ENCODE peak calls at places on chromosomes 12 and 14, in six cellular contexts. One of them, this sample, is unnamed. For H3K9me3, the result is how much of the 10 kb centered on the place peaks cover.

GRCh38 chr14:69708586-69709169 is 58.3 kb upstream of the SRSF5 start:
- DNase-seq in ovary: no peak
- DNase-seq in lung: no peak
- DNase-seq in CD4-positive, alpha-beta T cell: peak
- DNase-seq in CD8-positive, alpha-beta memory T cell: no peak
- DNase-seq in adrenal gland: no peak
- DNase-seq in this sample: no peak

GRCh38 chr14:59831121-59831730 is 39.4 kb downstream of the RTN1 start:
- DNase-seq in CD4-positive, alpha-beta T cell: no peak
- DNase-seq in adrenal gland: no peak
- DNase-seq in ovary: no peak
- DNase-seq in CD8-positive, alpha-beta memory T cell: no peak
- DNase-seq in lung: no peak
- DNase-seq in this sample: no peak

GRCh38 chr12:51922762-51923505 is 15.6 kb downstream of the ACVRL1 start:
- DNase-seq in adrenal gland: peak
- DNase-seq in CD8-positive, alpha-beta memory T cell: no peak
- DNase-seq in lung: peak
- DNase-seq in ovary: no peak
- DNase-seq in CD4-positive, alpha-beta T cell: no peak
- DNase-seq in this sample: no peak

GRCh38 chr14:61178226-61179060 is 102.7 kb downstream of the TMEM30B start:
- DNase-seq in ovary: no peak
- DNase-seq in CD4-positive, alpha-beta T cell: no peak
- DNase-seq in lung: no peak
- DNase-seq in CD8-positive, alpha-beta memory T cell: no peak
- DNase-seq in adrenal gland: peak
- DNase-seq in this sample: no peak

GRCh38 chr12:53659609-53660008 is 16.3 kb downstream of the ATP5MC2 start:
- DNase-seq in lung: no peak
- DNase-seq in CD8-positive, alpha-beta memory T cell: no peak
- DNase-seq in ovary: no peak
- DNase-seq in CD4-positive, alpha-beta T cell: no peak
- DNase-seq in adrenal gland: no peak
- DNase-seq in this sample: no peak

GRCh38 chr14:104283197-104284106 is 145.1 kb downstream of the KIF26A start:
- DNase-seq in CD4-positive, alpha-beta T cell: no peak
- DNase-seq in adrenal gland: peak
- DNase-seq in ovary: peak
- DNase-seq in CD8-positive, alpha-beta memory T cell: no peak
- DNase-seq in lung: no peak
- DNase-seq in this sample: peak

GRCh38 chr14:95494456-95494855 is 22.0 kb downstream of the SYNE3 start:
- DNase-seq in adrenal gland: no peak
- DNase-seq in lung: no peak
- DNase-seq in ovary: no peak
- DNase-seq in CD4-positive, alpha-beta T cell: no peak
- DNase-seq in CD8-positive, alpha-beta memory T cell: no peak
- DNase-seq in this sample: no peak

GRCh38 chr12:65962921-65963883 is 138.9 kb downstream of the HMGA2 start:
- DNase-seq in CD8-positive, alpha-beta memory T cell: no peak
- DNase-seq in lung: no peak
- DNase-seq in ovary: peak
- DNase-seq in adrenal gland: no peak
- DNase-seq in CD4-positive, alpha-beta T cell: no peak
- DNase-seq in this sample: no peak

GRCh38 chr12:105433804-105434203 is 103.3 kb downstream of the C12orf75 start:
- DNase-seq in CD8-positive, alpha-beta memory T cell: no peak
- DNase-seq in ovary: no peak
- DNase-seq in CD4-positive, alpha-beta T cell: no peak
- DNase-seq in lung: no peak
- DNase-seq in adrenal gland: no peak
- DNase-seq in this sample: no peak

GRCh38 chr14:34592623-34593022 is 37.3 kb downstream of the SNX6 start:
- DNase-seq in ovary: no peak
- DNase-seq in adrenal gland: no peak
- DNase-seq in CD8-positive, alpha-beta memory T cell: no peak
- DNase-seq in CD4-positive, alpha-beta T cell: no peak
- DNase-seq in lung: no peak
- DNase-seq in this sample: no peak

GRCh38 chr14:69999246-69999645 is 120.0 kb downstream of the SMOC1 start:
- DNase-seq in CD8-positive, alpha-beta memory T cell: no peak
- DNase-seq in CD4-positive, alpha-beta T cell: no peak
- DNase-seq in ovary: no peak
- DNase-seq in adrenal gland: no peak
- DNase-seq in lung: no peak
- DNase-seq in this sample: no peak

GRCh38 chr14:102323102-102323501 is 3.6 kb downstream of the ZNF839 start:
- DNase-seq in ovary: peak
- DNase-seq in CD8-positive, alpha-beta memory T cell: no peak
- DNase-seq in lung: peak
- DNase-seq in adrenal gland: peak
- DNase-seq in CD4-positive, alpha-beta T cell: no peak
- DNase-seq in this sample: no peak

GRCh38 chr14:69316449-69317391 is 56.8 kb downstream of the GALNT16 start:
- DNase-seq in adrenal gland: peak
- DNase-seq in CD4-positive, alpha-beta T cell: no peak
- DNase-seq in ovary: peak
- DNase-seq in lung: peak
- DNase-seq in CD8-positive, alpha-beta memory T cell: no peak
- DNase-seq in this sample: no peak

GRCh38 chr12:15700595-15700994 is 88.6 kb downstream of the EPS8 start:
- DNase-seq in adrenal gland: no peak
- DNase-seq in ovary: no peak
- DNase-seq in CD8-positive, alpha-beta memory T cell: no peak
- DNase-seq in CD4-positive, alpha-beta T cell: no peak
- DNase-seq in lung: no peak
- DNase-seq in this sample: no peak

GRCh38 chr14:65453807-65454480 is 41.4 kb downstream of the FUT8 start:
- DNase-seq in lung: no peak
- DNase-seq in CD4-positive, alpha-beta T cell: no peak
- DNase-seq in CD8-positive, alpha-beta memory T cell: no peak
- DNase-seq in adrenal gland: no peak
- DNase-seq in ovary: no peak
- DNase-seq in this sample: no peak

GRCh38 chr12:131454418-131455217 is 256.3 kb upstream of the SFSWAP start:
- DNase-seq in CD8-positive, alpha-beta memory T cell: no peak
- DNase-seq in ovary: no peak
- DNase-seq in lung: no peak
- DNase-seq in adrenal gland: peak
- DNase-seq in CD4-positive, alpha-beta T cell: peak
- DNase-seq in this sample: no peak

GRCh38 chr14:76715927-76716200 is 45.4 kb upstream of the VASH1 start:
- DNase-seq in CD8-positive, alpha-beta memory T cell: no peak
- DNase-seq in lung: peak
- DNase-seq in CD4-positive, alpha-beta T cell: no peak
- DNase-seq in adrenal gland: no peak
- DNase-seq in ovary: no peak
- DNase-seq in this sample: no peak

GRCh38 chr12:107336705-107337104 is 243.4 kb upstream of the CRY1 start:
- DNase-seq in lung: no peak
- DNase-seq in ovary: no peak
- DNase-seq in CD4-positive, alpha-beta T cell: no peak
- DNase-seq in adrenal gland: no peak
- DNase-seq in CD8-positive, alpha-beta memory T cell: no peak
- DNase-seq in this sample: no peak

GRCh38 chr12:103716517-103717196 is 124.4 kb downstream of the NT5DC3 start:
- DNase-seq in CD4-positive, alpha-beta T cell: no peak
- DNase-seq in ovary: no peak
- DNase-seq in adrenal gland: no peak
- DNase-seq in CD8-positive, alpha-beta memory T cell: no peak
- DNase-seq in lung: no peak
- DNase-seq in this sample: no peak

GRCh38 chr14:87567926-87568325 is 425.1 kb downstream of the GALC start:
- DNase-seq in ovary: no peak
- DNase-seq in CD4-positive, alpha-beta T cell: no peak
- DNase-seq in adrenal gland: no peak
- DNase-seq in CD8-positive, alpha-beta memory T cell: no peak
- DNase-seq in lung: no peak
- DNase-seq in this sample: no peak

GRCh38 chr12:1491983-1492697 is 102.2 kb downstream of the FBXL14 start:
- DNase-seq in CD8-positive, alpha-beta memory T cell: no peak
- DNase-seq in adrenal gland: no peak
- DNase-seq in lung: no peak
- DNase-seq in CD4-positive, alpha-beta T cell: no peak
- DNase-seq in ovary: no peak
- DNase-seq in this sample: no peak

GRCh38 chr14:93936926-93937325 is 9.8 kb downstream of the FAM181A start:
- DNase-seq in ovary: no peak
- DNase-seq in lung: no peak
- DNase-seq in adrenal gland: no peak
- DNase-seq in CD4-positive, alpha-beta T cell: no peak
- DNase-seq in CD8-positive, alpha-beta memory T cell: no peak
- DNase-seq in this sample: no peak

GRCh38 chr14:65502676-65503124 is 90.2 kb downstream of the FUT8 start:
- DNase-seq in lung: no peak
- DNase-seq in CD4-positive, alpha-beta T cell: no peak
- DNase-seq in CD8-positive, alpha-beta memory T cell: no peak
- DNase-seq in ovary: no peak
- DNase-seq in adrenal gland: no peak
- DNase-seq in this sample: no peak

GRCh38 chr14:57136669-57137068 is 132.0 kb downstream of the EXOC5 start:
- DNase-seq in lung: no peak
- DNase-seq in CD8-positive, alpha-beta memory T cell: no peak
- DNase-seq in ovary: peak
- DNase-seq in adrenal gland: no peak
- DNase-seq in CD4-positive, alpha-beta T cell: no peak
- DNase-seq in this sample: no peak

GRCh38 chr12:5577741-5578140 is 145.8 kb downstream of the NTF3 start:
- DNase-seq in adrenal gland: no peak
- DNase-seq in lung: no peak
- DNase-seq in CD8-positive, alpha-beta memory T cell: no peak
- DNase-seq in ovary: no peak
- DNase-seq in CD4-positive, alpha-beta T cell: no peak
- DNase-seq in this sample: no peak

DNA sequence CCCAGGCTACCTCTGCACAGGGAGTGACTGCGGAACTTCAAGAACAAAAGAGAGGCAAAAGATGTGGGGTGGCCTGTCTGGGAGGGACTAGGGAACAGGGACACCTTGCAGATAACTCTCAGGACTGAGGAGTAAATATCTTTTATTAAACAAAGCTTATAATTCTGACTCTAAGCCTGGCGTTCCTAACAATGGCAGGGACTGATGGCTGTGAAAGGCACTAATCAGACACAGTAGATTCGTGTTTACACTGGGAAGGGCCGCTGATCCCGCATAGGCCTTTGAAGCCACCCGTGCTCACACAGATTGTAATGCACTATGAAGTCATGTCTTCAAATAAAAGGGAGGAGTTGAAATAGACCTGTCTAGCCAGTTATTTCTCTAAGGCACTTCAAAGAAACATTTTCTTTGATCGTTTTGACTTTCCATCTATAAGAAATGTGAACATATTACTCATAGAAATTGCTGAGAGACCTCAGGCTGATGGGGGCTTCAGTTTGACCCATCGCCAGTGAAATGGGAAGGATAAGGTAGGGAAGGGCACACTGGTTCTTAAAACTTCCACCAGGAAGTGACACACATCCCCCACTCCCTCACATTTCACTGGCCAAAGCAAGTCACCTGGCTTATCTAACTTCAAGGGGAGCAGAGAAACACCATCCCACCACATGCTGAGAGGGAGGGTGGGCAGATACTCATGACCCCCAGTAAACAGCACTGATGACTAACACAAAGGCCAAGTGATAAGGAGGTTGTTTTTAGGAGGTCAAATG is 91.3 kb upstream of the EEA1 start:
- DNase-seq in CD4-positive, alpha-beta T cell: no peak
- DNase-seq in CD8-positive, alpha-beta memory T cell: no peak
- DNase-seq in lung: no peak
- DNase-seq in ovary: peak
- DNase-seq in adrenal gland: no peak
- DNase-seq in this sample: no peak
- H3K9me3 ChIP-seq in CD4-positive, alpha-beta T cell: under half
- H3K9me3 ChIP-seq in CD8-positive, alpha-beta memory T cell: under half
- H3K9me3 ChIP-seq in lung: under half
- H3K9me3 ChIP-seq in ovary: under half
- H3K9me3 ChIP-seq in adrenal gland: under half
- H3K9me3 ChIP-seq in this sample: under half

GRCh38 chr14:25298238-25298637 is 248.3 kb upstream of the STXBP6 start:
- DNase-seq in CD4-positive, alpha-beta T cell: no peak
- DNase-seq in ovary: no peak
- DNase-seq in lung: no peak
- DNase-seq in CD8-positive, alpha-beta memory T cell: no peak
- DNase-seq in adrenal gland: no peak
- DNase-seq in this sample: no peak
- H3K9me3 ChIP-seq in CD4-positive, alpha-beta T cell: under half
- H3K9me3 ChIP-seq in ovary: under half
- H3K9me3 ChIP-seq in lung: under half
- H3K9me3 ChIP-seq in CD8-positive, alpha-beta memory T cell: under half
- H3K9me3 ChIP-seq in adrenal gland: under half
- H3K9me3 ChIP-seq in this sample: under half

GRCh38 chr12:34335819-34336262 is 313.5 kb downstream of the ALG10 start:
- DNase-seq in lung: no peak
- DNase-seq in CD4-positive, alpha-beta T cell: no peak
- DNase-seq in adrenal gland: no peak
- DNase-seq in ovary: no peak
- DNase-seq in CD8-positive, alpha-beta memory T cell: no peak
- DNase-seq in this sample: no peak
- H3K9me3 ChIP-seq in lung: under half
- H3K9me3 ChIP-seq in CD4-positive, alpha-beta T cell: under half
- H3K9me3 ChIP-seq in adrenal gland: under half
- H3K9me3 ChIP-seq in ovary: under half
- H3K9me3 ChIP-seq in CD8-positive, alpha-beta memory T cell: under half
- H3K9me3 ChIP-seq in this sample: under half

GRCh38 chr14:92885279-92886061 is 37.5 kb upstream of the CHGA start:
- DNase-seq in lung: no peak
- DNase-seq in adrenal gland: no peak
- DNase-seq in ovary: no peak
- DNase-seq in CD4-positive, alpha-beta T cell: no peak
- DNase-seq in CD8-positive, alpha-beta memory T cell: no peak
- DNase-seq in this sample: no peak
- H3K9me3 ChIP-seq in lung: under half
- H3K9me3 ChIP-seq in adrenal gland: under half
- H3K9me3 ChIP-seq in ovary: under half
- H3K9me3 ChIP-seq in CD4-positive, alpha-beta T cell: under half
- H3K9me3 ChIP-seq in CD8-positive, alpha-beta memory T cell: under half
- H3K9me3 ChIP-seq in this sample: under half

DNA sequence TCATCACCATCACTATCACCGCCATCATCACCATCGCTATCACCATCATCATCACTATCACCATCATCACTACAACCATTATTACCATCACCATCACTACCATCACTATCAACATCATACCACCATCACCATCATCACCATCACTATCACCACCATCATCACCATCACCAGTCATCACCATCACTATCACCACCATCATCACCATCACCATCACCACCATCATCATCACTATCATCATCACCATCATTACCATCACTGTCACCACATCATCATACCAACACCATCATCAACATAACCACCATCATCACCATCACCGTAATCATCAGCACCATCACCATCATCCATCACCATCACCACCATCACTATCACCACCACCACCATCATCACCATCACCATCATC is 213.8 kb downstream of the ALG10 start:
- DNase-seq in adrenal gland: no peak
- DNase-seq in lung: no peak
- DNase-seq in CD4-positive, alpha-beta T cell: no peak
- DNase-seq in CD8-positive, alpha-beta memory T cell: no peak
- DNase-seq in ovary: no peak
- DNase-seq in this sample: no peak
- H3K9me3 ChIP-seq in adrenal gland: under half
- H3K9me3 ChIP-seq in lung: under half
- H3K9me3 ChIP-seq in CD4-positive, alpha-beta T cell: under half
- H3K9me3 ChIP-seq in CD8-positive, alpha-beta memory T cell: under half
- H3K9me3 ChIP-seq in ovary: under half
- H3K9me3 ChIP-seq in this sample: under half

This sample was measured in T-helper 17 cell.